ENCODE peak calls at places on chromosomes 4 and X, in six cellular contexts. D, R, C, H, U and P are unnamed samples. For H3K4me1, the result is how much of the 10 kb centered on the place peaks cover.

GRCh38 chr4:186570193-186570996 is 15.0 kb upstream of the MTNR1A start:
- DNase-seq in U (peak), H (no peak), C (peak), D (no peak), R (no peak), P (peak)

GRCh38 chr4:40180356-40180755 is 16.5 kb upstream of the RHOH start:
- DNase-seq in D (no peak), U (no peak), H (no peak), R (no peak), C (no peak), P (peak)

GRCh38 chrX:42695800-42696358 is 82.1 kb downstream of the PPP1R2C start:
- DNase-seq in H (no peak), R (no peak), D (no peak), U (no peak), C (no peak), P (no peak)

GRCh38 chrX:148865237-148865636 is 364.8 kb downstream of the AFF2 start:
- DNase-seq in R (no peak), D (no peak), C (no peak), H (no peak), U (no peak), P (no peak)

GRCh38 chr4:171650543-171650942 is 162.7 kb upstream of the GALNTL6 start:
- DNase-seq in R (no peak), U (no peak), C (no peak), H (no peak), D (no peak), P (no peak)

GRCh38 chr4:53905935-53906377 is 158.4 kb downstream of the CHIC2 start:
- DNase-seq in R (peak), H (no peak), C (peak), U (peak), D (no peak), P (peak)

GRCh38 chrX:72115380-72115779 is 16.3 kb downstream of the RTL5 start:
- DNase-seq in R (no peak), D (no peak), C (no peak), H (no peak), U (no peak), P (no peak)

GRCh38 chr4:55435136-55435535 is 39.4 kb downstream of the TMEM165 start:
- DNase-seq in U (no peak), R (no peak), C (no peak), D (no peak), H (no peak), P (no peak)

GRCh38 chr4:176492648-176493302 is 173.0 kb downstream of the SPCS3 start:
- DNase-seq in H (no peak), C (no peak), U (no peak), D (no peak), R (no peak), P (peak)

GRCh38 chr4:54961357-54961975 is 163.9 kb downstream of the KDR start:
- DNase-seq in H (no peak), R (no peak), D (no peak), C (no peak), U (no peak), P (peak)

GRCh38 chr4:73709461-73710033 is 30.8 kb upstream of the CXCL8 start:
- DNase-seq in D (no peak), H (no peak), C (no peak), R (no peak), U (no peak), P (no peak)

GRCh38 chr4:120731561-120731960 is 191.0 kb downstream of the PRDM5 start:
- DNase-seq in C (no peak), U (no peak), R (no peak), D (no peak), H (no peak), P (peak)

GRCh38 chr4:37967749-37968148 is 7.6 kb downstream of the PTTG2 start:
- DNase-seq in R (no peak), U (no peak), C (no peak), D (no peak), H (no peak), P (no peak)

GRCh38 chr4:39637572-39638357 is 900 bp downstream of the SMIM14 start:
- DNase-seq in R (peak), U (peak), D (no peak), C (peak), H (peak), P (peak)

GRCh38 chrX:9525511-9526248 is 60.8 kb downstream of the TBL1X start:
- DNase-seq in U (no peak), D (no peak), C (no peak), H (no peak), R (no peak), P (peak)

GRCh38 chr4:57265831-57266582 is 155.8 kb upstream of the IGFBP7 start:
- DNase-seq in R (peak), U (no peak), C (no peak), H (no peak), D (no peak), P (no peak)

GRCh38 chr4:141792164-141792563 is 155.8 kb downstream of the IL15 start:
- DNase-seq in D (no peak), U (no peak), H (no peak), R (no peak), C (no peak), P (no peak)

GRCh38 chrX:56281789-56282188 is 49.6 kb downstream of the KLF8 start:
- DNase-seq in C (no peak), U (no peak), R (no peak), H (no peak), D (no peak), P (no peak)

DNA sequence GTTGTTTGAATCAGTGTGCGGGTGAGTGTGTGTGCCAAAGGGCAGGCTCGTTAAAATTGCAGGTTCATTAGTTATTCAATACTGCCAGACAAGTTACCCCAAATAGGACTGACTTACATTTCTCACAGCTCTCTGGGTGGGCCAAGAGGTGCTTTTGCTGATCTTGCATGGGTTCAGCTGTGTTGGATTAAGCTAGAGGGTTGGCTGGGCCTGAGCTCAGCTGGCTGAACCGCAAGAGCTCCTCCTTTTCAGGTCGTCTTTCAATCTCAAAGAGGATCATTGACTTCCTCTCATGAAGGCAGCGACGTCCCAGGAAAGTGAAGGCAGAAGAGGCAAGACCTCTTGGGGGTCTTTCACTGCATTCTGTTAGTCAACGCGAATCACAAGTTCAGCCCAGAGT is 343.3 kb upstream of the FRG1 start:
- DNase-seq in H (no peak), C (no peak), D (no peak), U (no peak), R (no peak), P (no peak)
- H3K4me1 ChIP-seq in H (under half), C (under half), D (under half), U (under half), R (under half), P (under half)

GRCh38 chrX:47560179-47560830 is 700 bp upstream of the ARAF start:
- DNase-seq in D (no peak), R (no peak), U (no peak), H (no peak), C (no peak), P (no peak)
- H3K4me1 ChIP-seq in D (under half), R (under half), U (under half), H (under half), C (under half), P (under half)

DNA sequence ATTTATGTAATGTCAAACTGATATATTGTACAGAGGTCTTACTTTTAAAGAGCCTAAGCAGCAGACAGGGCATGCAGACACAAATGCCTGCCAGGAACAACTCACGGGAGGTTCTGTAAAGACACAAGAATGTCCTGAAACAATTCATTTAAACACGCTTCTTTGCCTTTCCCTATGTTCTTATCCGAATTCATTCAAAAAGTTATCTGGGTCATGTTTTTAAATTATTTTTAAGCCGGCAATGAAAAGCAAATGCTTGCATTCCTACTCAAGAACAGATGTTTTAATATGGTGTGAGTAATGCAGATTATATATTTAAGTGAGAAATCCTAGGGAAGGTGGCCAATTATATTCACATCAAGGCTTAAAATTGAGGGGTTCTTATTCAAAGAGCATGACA is 192.6 kb downstream of the PDGFC start:
- DNase-seq in H (no peak), U (no peak), R (no peak), C (no peak), D (no peak), P (peak)
- H3K4me1 ChIP-seq in H (under half), U (under half), R (under half), C (under half), D (under half), P (half or more)

DNA sequence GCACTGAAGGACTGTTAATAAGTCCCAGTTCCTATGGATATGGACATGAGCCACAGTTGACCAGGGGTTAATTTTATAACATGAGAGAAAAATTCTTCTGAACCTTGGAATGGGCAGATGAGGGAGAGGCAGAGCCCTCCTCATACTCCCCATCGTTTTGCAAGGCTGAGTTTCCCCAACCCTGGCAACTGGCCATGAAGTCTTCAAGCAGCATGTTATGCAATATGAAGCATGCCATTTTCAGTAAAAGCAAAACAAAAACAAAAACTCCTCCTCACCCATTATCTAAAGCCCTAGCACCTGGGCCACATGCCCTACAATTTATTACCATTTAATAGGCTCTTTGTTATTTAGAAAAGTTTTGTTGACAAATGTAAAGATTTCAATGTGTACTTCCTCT is 64.5 kb downstream of the GPC4 start:
- DNase-seq in H (peak), R (peak), C (peak), D (no peak), U (peak), P (no peak)
- H3K4me1 ChIP-seq in H (under half), R (under half), C (under half), D (under half), U (under half), P (under half)

DNA sequence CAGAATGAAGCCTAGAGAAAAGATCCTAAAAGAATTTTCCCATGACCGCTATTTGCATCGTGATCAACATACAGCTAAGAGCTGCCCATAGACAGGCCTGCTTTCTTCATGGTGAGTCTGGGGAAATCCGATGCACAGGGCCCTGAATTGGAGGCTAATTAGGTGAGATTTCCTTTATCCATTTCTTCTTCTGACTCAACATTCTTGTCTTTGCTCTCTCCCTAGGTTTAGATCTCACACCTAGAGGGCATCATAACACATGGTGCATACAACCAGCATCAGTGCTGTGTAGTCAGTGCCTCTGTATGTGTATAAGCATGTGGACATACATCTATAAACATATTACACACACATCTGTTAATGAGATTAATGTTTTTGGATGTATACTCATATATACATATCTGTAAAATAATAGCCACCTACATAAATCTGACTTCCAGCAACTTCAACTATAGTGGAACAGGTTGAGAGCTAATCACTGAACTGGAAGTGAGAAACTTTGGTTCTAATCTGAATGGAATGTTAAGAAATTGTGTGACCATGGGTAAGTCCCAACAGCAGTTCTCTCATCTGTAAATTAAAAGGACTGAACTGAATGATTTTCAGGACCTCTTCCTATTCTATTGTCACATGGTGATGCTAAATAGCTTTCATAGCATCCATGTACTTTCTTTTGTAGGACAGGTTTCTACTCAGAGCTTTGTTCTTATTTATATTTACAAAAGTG is 17.5 kb downstream of the GATB start:
- DNase-seq in R (no peak), H (no peak), C (no peak), D (no peak), U (no peak), P (peak)
- H3K4me1 ChIP-seq in R (under half), H (under half), C (under half), D (under half), U (under half), P (under half)